ENCODE peak calls at places on chromosome 7, in four cellular contexts. O is upper lobe of right lung, Z is GM12865, D is cardiac fibroblast. T is an unnamed sample.

GRCh38 chr7:129768614-129769399 is 157.3 kb downstream of the NRF1 start:
- DNase-seq in O (no peak), Z (no peak), D (no peak), T (no peak)

GRCh38 chr7:29336851-29337627 is 142.5 kb downstream of the CHN2 start:
- DNase-seq in O (no peak), Z (no peak), D (no peak), T (no peak)

GRCh38 chr7:127715901-127716300 is 63.9 kb downstream of the SND1 start:
- DNase-seq in O (no peak), Z (no peak), D (no peak), T (no peak)

GRCh38 chr7:146096994-146097393 is 19.6 kb upstream of the CNTNAP2 start:
- DNase-seq in O (no peak), Z (no peak), D (no peak), T (no peak)

GRCh38 chr7:87432536-87432935 is 42.9 kb downstream of the ABCB4 start:
- DNase-seq in O (no peak), Z (no peak), D (no peak), T (no peak)

GRCh38 chr7:134761206-134761786 is 18.1 kb upstream of the CALD1 start:
- DNase-seq in O (no peak), Z (no peak), D (peak), T (no peak)

GRCh38 chr7:51328351-51328801 is 11.8 kb upstream of the COBL start:
- DNase-seq in O (no peak), Z (no peak), D (no peak), T (no peak)

GRCh38 chr7:149872419-149873073 is 1.2 kb upstream of the ATP6V0E2 start:
- DNase-seq in O (peak), Z (peak), D (peak), T (peak)

GRCh38 chr7:47416454-47417121 is 165.3 kb downstream of the TNS3 start:
- DNase-seq in O (no peak), Z (no peak), D (no peak), T (no peak)

GRCh38 chr7:36889182-36889581 is 164.9 kb upstream of the AOAH start:
- DNase-seq in O (no peak), Z (no peak), D (no peak), T (no peak)

GRCh38 chr7:113824117-113824823 is 94.5 kb downstream of the PPP1R3A start:
- DNase-seq in O (no peak), Z (no peak), D (no peak), T (no peak)

GRCh38 chr7:101066858-101067227 is 18.4 kb upstream of the TRIM56 start:
- DNase-seq in O (no peak), Z (no peak), D (no peak), T (no peak)

GRCh38 chr7:140403878-140404564 is at the start of gene RAB19:
- DNase-seq in O (peak), Z (peak), D (no peak), T (no peak)

GRCh38 chr7:26574476-26574875 is 282.8 kb downstream of the SNX10 start:
- DNase-seq in O (no peak), Z (no peak), D (no peak), T (no peak)

GRCh38 chr7:98640375-98640774 is 23.3 kb downstream of the NPTX2 start:
- DNase-seq in O (no peak), Z (peak), D (no peak), T (no peak)

GRCh38 chr7:150406311-150406564 is 27.1 kb downstream of the ZNF775 start:
- DNase-seq in O (no peak), Z (no peak), D (no peak), T (no peak)

GRCh38 chr7:116403265-116403664 is 96.3 kb upstream of the CAV2 start:
- DNase-seq in O (no peak), Z (no peak), D (peak), T (no peak)

GRCh38 chr7:85287126-85287825 is 100.4 kb upstream of the SEMA3D start:
- DNase-seq in O (no peak), Z (no peak), D (peak), T (no peak)

GRCh38 chr7:115827305-115828045 is 203.1 kb downstream of the TFEC start:
- DNase-seq in O (no peak), Z (peak), D (no peak), T (no peak)

GRCh38 chr7:51311166-51311565 is 5.4 kb downstream of the COBL start:
- DNase-seq in O (no peak), Z (no peak), D (no peak), T (no peak)

GRCh38 chr7:73966941-73967831 is 60.8 kb upstream of the ELN start:
- DNase-seq in O (peak), Z (no peak), D (no peak), T (no peak)

GRCh38 chr7:11328309-11328708 is 354.6 kb downstream of the PHF14 start:
- DNase-seq in O (no peak), Z (peak), D (peak), T (no peak)

GRCh38 chr7:102404005-102404861 is 8.1 kb downstream of the PRKRIP1 start:
- DNase-seq in O (no peak), Z (peak), D (peak), T (peak)

GRCh38 chr7:41520445-41520844 is 182.4 kb downstream of the INHBA start:
- DNase-seq in O (no peak), Z (no peak), D (no peak), T (no peak)

GRCh38 chr7:2802504-2803341 is 41.4 kb downstream of the GNA12 start:
- DNase-seq in O (peak), Z (no peak), D (peak), T (no peak)

GRCh38 chr7:18927134-18927533 is 190.3 kb downstream of the TWIST1 start:
- DNase-seq in O (no peak), Z (no peak), D (peak), T (no peak)

GRCh38 chr7:42746226-42746625 is 165.6 kb downstream of the C7orf25 start:
- DNase-seq in O (no peak), Z (no peak), D (peak), T (no peak)

GRCh38 chr7:44145969-44146897 is 5.1 kb upstream of the MYL7 start:
- DNase-seq in O (peak), Z (peak), D (peak), T (no peak)

GRCh38 chr7:91306266-91306665 is 42.0 kb downstream of the FZD1 start:
- DNase-seq in O (no peak), Z (no peak), D (no peak), T (no peak)
- TF ChIP-seq CTCF in O (no peak), Z (no peak), D (no peak), T (no peak)

GRCh38 chr7:97499204-97499603 is 232.7 kb upstream of the TAC1 start:
- DNase-seq in O (no peak), Z (peak), D (peak), T (no peak)

GRCh38 chr7:97506728-97507127 is 225.2 kb upstream of the TAC1 start:
- DNase-seq in O (no peak), Z (peak), D (no peak), T (no peak)

DNA sequence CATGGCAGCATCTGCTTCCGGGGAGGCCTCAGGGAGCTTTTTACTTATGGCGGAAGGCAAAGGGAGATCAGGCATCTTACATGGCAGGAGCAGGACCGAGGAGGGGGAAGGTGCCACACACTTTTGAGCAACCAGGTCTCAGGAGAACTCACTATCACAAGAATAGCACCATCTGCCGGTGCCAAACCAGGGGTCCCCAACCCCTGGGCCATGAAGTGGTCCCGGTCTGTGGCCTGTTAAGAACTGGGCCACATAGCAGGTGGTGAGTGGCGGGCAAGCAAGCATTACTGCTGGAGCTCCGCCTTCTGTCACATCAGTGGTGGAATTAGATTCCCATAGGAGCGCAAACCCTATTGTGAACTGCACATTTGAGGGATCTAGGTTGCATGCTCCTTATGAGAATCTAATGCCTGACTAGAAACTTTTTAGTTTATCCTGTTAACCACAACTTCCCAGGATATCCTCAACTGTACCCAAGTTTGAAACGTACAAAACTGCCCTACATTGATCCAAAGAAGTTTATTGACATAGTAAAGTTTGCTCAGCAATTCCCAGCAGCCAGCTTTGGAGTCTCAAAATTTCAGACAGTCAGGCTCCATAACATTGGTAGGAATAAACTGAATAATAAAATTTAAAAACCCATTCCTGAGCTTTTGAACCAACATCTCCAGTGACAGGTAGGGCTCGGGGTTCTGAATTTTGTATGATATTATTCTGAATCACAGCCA is 228.4 kb upstream of the TAC1 start:
- DNase-seq in O (no peak), Z (no peak), D (no peak), T (no peak)
- TF ChIP-seq CTCF in O (no peak), Z (no peak), D (no peak), T (no peak)

GRCh38 chr7:999921-1000593 is 17.1 kb downstream of the CYP2W1 start:
- DNase-seq in O (no peak), Z (peak), D (no peak), T (no peak)
- TF ChIP-seq CTCF in O (no peak), Z (no peak), D (no peak), T (no peak)

DNA sequence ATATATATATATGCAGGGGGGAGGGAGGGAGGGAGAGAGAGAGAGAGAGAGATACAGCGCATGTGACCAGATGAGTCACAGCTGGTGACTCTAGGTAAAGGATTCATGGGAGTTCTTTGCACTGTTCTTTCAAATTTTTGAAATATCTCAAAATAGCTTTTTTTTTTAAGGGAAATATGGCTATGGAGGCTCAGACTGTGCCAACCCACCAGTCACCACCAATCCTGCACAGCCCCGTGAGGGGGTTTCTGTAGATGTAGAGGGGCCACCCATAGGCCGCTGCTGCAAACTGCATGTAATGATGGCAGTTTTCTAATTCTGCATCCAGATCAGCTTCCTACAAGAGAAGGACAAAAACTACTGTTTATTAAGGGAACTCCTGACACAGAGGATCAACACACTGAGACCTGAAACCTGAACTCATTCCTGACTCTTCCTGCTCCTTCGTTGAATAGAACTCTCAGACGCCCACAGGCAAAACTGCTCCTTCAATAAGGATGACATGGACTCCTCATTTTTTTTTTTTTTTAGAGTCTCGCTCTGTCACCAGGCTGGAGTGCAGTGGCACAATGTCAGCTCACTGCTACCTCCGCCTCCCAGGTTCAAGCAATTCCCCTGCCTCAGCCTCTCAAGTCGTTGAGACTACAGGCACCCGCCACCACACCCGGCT is 17.3 kb downstream of the DAGLB start:
- DNase-seq in O (no peak), Z (no peak), D (peak), T (peak)
- TF ChIP-seq CTCF in O (no peak), Z (no peak), D (peak), T (no peak)

GRCh38 chr7:117871401-117871777 is 1.9 kb downstream of the CTTNBP2 start:
- DNase-seq in O (no peak), Z (no peak), D (no peak), T (no peak)

GRCh38 chr7:117873056-117873932 is at the start of gene CTTNBP2:
- DNase-seq in O (peak), Z (peak), D (peak), T (no peak)

GRCh38 chr7:117871778-117872538 is 1.3 kb downstream of the CTTNBP2 start:
- DNase-seq in O (no peak), Z (no peak), D (no peak), T (no peak)

GRCh38 chr7:117873933-117874530 is 791 bp upstream of the CTTNBP2 start:
- DNase-seq in O (no peak), Z (no peak), D (no peak), T (no peak)

GRCh38 chr7:117872565-117873055 is 631 bp downstream of the CTTNBP2 start:
- DNase-seq in O (no peak), Z (no peak), D (no peak), T (no peak)
- TF ChIP-seq CTCF in O (peak), Z (no peak), D (no peak), T (no peak)

GRCh38 chr7:158695726-158696452 is 8.7 kb downstream of the NCAPG2 start:
- DNase-seq in O (no peak), Z (peak), D (peak), T (peak)
- TF ChIP-seq CTCF in O (peak), Z (peak), D (peak), T (peak)

DNA sequence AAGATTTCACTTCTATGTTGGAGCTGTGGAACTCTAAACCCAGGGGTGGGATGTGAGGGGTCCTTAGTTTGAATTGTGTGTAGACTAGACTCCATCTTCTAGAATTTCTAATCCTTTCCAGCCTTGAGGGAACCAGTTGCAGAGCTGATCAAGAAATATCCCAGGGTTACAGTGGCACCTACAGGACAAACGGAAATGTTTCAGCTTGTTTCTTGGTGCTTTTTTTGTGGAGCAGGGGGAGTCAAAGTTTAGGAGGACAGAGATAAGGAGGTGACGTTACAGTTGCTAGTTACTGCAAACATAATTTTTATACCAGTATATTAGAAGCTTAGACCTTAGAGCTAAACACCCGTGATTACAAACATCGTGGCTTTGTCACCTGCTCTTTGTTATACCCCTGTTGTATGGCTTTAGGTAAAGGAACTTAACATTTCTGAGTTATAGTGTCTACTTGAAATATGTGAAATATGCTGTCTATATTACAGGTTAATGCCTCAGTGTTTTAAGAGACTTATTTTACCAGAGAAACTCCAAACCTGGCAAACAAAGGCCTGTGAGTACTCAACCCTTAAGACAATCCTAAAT is 84.5 kb upstream of the DYNC1I1 start:
- DNase-seq in O (no peak), Z (peak), D (peak), T (no peak)
- TF ChIP-seq CTCF in O (peak), Z (peak), D (peak), T (peak)

GRCh38 chr7:45259966-45260646 is 102.5 kb downstream of the RAMP3 start:
- DNase-seq in O (peak), Z (peak), D (peak), T (peak)
- TF ChIP-seq CTCF in O (peak), Z (peak), D (peak), T (peak)

T was measured in CD14-positive monocyte.